ENCODE peak calls at places on chromosomes 6 and 20, in five cellular contexts. H is neuronal stem cell, G is PC-9, F is PC-3, N is hepatocyte. U is an unnamed sample.

GRCh38 chr20:48926816-48927215 is 5.3 kb downstream of the ARFGEF2 start:
- DNase-seq in H (no peak), G (no peak), F (no peak), N (no peak), U (no peak)

GRCh38 chr6:155325700-155326516 is 11.6 kb upstream of the TFB1M start:
- DNase-seq in H (no peak), G (no peak), F (peak), N (no peak), U (no peak)

GRCh38 chr20:875115-875514 is 41.0 kb downstream of the ANGPT4 start:
- DNase-seq in H (no peak), G (no peak), F (no peak), N (no peak), U (no peak)

GRCh38 chr20:595330-596308 is 14.5 kb downstream of the TCF15 start:
- DNase-seq in H (no peak), G (no peak), F (no peak), N (no peak), U (no peak)

GRCh38 chr20:45924391-45925261 is 9.9 kb upstream of the PCIF1 start:
- DNase-seq in H (no peak), G (no peak), F (no peak), N (peak), U (no peak)

GRCh38 chr6:150857062-150857905 is 8.2 kb upstream of the MTHFD1L start:
- DNase-seq in H (no peak), G (peak), F (peak), N (peak), U (peak)

GRCh38 chr6:40695750-40696415 is 108.7 kb upstream of the LRFN2 start:
- DNase-seq in H (no peak), G (no peak), F (no peak), N (no peak), U (no peak)

GRCh38 chr20:4601630-4602296 is 119.9 kb upstream of the PRND start:
- DNase-seq in H (no peak), G (peak), F (peak), N (no peak), U (peak)

GRCh38 chr20:45095753-45096371 is 5.1 kb downstream of the KCNS1 start:
- DNase-seq in H (peak), G (peak), F (peak), N (peak), U (peak)

GRCh38 chr20:44811150-44811685 is 872 bp upstream of the RIMS4 start:
- DNase-seq in H (no peak), G (no peak), F (no peak), N (no peak), U (no peak)

GRCh38 chr6:90701146-90701781 is 114.4 kb upstream of the MAP3K7 start:
- DNase-seq in H (no peak), G (no peak), F (no peak), N (no peak), U (no peak)

GRCh38 chr6:137853569-137854213 is 13.4 kb upstream of the TNFAIP3 start:
- DNase-seq in H (no peak), G (peak), F (peak), N (no peak), U (peak)
- H2AFZ ChIP-seq in H (no peak), G (peak), F (no peak), N (no peak), U (peak)

GRCh38 chr20:37390503-37390890 is 44.6 kb downstream of the SRC start:
- DNase-seq in H (no peak), G (no peak), F (no peak), N (no peak), U (no peak)
- H2AFZ ChIP-seq in H (no peak), G (no peak), F (no peak), N (no peak), U (no peak)

DNA sequence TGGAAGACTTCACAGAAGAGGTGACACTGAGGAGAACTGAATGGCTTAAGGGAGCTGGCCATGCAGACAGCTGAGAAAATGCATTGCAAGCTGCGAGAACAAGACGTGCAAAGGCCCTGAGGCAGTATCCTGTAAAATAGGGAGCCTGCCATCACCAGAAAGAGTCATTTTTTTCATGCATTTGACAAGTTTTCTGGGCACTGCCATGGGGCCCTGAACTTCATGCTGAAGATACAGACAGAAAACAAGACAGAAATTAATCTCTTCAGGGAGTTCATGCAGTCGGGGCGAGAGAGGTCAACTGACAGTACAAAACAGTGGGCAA is 28.9 kb upstream of the NFATC2 start:
- DNase-seq in H (no peak), G (no peak), F (no peak), N (no peak), U (no peak)
- H2AFZ ChIP-seq in H (no peak), G (no peak), F (no peak), N (no peak), U (no peak)

DNA sequence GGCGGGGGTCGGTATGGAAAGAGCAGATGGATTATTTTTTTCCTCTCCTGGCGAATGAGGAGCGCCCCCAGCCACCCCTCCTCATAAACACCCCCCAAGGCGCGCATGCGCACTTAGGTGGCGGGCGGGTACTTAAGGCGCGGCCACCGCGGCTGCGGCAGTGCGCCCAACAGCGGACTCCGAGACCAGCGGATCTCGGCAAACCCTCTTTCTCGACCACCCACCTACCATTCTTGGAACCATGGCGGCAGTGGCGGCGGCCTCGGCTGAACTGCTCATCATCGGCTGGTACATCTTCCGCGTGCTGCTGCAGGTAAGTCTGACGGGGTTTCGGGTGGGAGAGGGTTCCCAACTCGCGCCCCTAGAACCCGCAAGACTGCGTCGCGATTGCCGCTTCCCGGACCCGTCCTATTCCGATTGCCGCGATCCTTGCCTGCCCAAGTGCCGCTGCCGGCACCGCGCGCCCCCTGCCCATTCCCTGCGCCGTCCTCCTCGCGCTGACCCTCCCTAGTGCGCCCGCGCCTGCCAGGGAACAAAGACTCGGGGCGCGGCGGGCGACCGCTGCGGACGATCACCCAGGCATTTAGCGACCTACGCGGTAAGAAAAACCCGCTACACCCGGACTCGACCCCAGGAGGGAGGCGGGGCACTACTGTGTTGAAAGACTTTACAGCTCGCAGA is at the start of gene NNAT:
- DNase-seq in H (peak), G (no peak), F (no peak), N (no peak), U (no peak)
- H2AFZ ChIP-seq in H (no peak), G (no peak), F (no peak), N (no peak), U (no peak)

DNA sequence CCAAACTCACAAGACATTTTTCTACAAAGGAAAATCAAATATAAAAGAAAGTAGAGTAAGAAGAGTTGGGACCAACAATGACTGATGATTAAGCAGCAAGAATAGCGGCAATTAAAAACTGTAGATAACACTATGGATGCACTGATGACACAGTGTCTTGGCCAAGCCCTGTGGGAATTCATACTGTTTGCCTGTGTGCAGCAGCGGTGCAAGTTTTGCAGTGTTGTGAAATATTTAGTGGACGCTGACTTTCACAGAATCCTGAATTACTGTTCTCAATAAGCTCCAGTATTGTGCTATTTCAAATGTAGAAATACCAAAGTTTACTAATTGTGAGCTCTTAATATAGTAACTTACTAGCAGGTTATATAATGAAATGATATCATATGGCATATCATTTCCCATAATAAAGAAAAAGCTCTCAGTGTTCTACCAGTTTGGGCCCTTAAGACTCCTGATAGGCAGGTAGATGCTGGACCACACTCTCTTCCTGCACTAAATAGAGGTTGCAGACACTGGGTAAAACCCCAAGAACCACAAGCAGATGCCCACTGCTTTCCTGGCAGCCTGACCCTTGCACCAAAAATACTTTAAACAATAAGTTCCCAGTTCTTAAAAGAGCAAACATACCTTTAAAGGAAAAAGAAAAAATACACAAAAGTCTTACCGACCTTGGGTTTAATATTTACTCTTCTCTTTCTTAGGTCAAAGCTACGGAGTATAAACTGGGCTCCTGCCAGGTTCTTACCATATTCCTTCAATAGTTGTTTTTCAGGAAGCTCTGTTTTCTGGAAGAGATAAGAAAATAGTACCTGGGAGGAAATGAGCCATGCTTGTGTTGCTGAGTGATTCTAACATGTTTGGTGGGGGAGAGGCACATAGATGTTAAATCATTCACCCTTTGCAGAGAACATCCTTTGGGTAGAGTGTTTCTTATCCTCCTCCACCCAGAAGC is 41.6 kb downstream of the ANKEF1 start:
- DNase-seq in H (no peak), G (peak), F (peak), N (no peak), U (no peak)
- H2AFZ ChIP-seq in H (no peak), G (no peak), F (no peak), N (no peak), U (no peak)

GRCh38 chr6:9334979-9335378 is 899.6 kb upstream of the SLC35B3 start:
- DNase-seq in H (no peak), G (no peak), F (no peak), N (no peak), U (no peak)

GRCh38 chr6:9332241-9332640 is 896.9 kb upstream of the SLC35B3 start:
- DNase-seq in H (peak), G (no peak), F (no peak), N (no peak), U (no peak)

GRCh38 chr6:9335470-9335869 is 900.1 kb upstream of the SLC35B3 start:
- DNase-seq in H (no peak), G (no peak), F (no peak), N (no peak), U (no peak)
- H2AFZ ChIP-seq in H (no peak), G (no peak), F (peak), N (no peak), U (no peak)

GRCh38 chr6:87151786-87152527 is 3.4 kb upstream of the ZNF292 start:
- DNase-seq in H (peak), G (no peak), F (peak), N (peak), U (no peak)

GRCh38 chr6:87152528-87152950 is 2.8 kb upstream of the ZNF292 start:
- DNase-seq in H (no peak), G (no peak), F (no peak), N (peak), U (no peak)

GRCh38 chr6:87154641-87155271 is 609 bp upstream of the ZNF292 start:
- DNase-seq in H (no peak), G (peak), F (peak), N (peak), U (no peak)

GRCh38 chr6:87155920-87156600 is 695 bp downstream of the ZNF292 start:
- DNase-seq in H (peak), G (no peak), F (peak), N (peak), U (no peak)

GRCh38 chr6:87155272-87155919 is at the start of gene ZNF292:
- DNase-seq in H (peak), G (peak), F (peak), N (peak), U (peak)
- H2AFZ ChIP-seq in H (peak), G (peak), F (peak), N (peak), U (peak)

GRCh38 chr6:8219352-8219943 is 117.1 kb upstream of the EEF1E1 start:
- DNase-seq in H (peak), G (no peak), F (peak), N (peak), U (peak)
- H2AFZ ChIP-seq in H (peak), G (no peak), F (peak), N (no peak), U (peak)

U was measured in HCT116.